ENCODE peak calls at places on chromosomes 16 and 17, in four cellular contexts. M is heart left ventricle; H is CD8-positive, alpha-beta T cell; Q is psoas muscle. A is an unnamed sample.
A peak's percentile ranks its signal among the peaks of the same experiment; 100 is the strongest.

GRCh38 chr17:41212524-41213169 is 13.8 kb upstream of the KRTAP9-2 start:
- DNase-seq in H (no peak), Q (no peak), M (no peak), A (no peak)

GRCh38 chr17:21286771-21287702 is 2.5 kb downstream of the MAP2K3 start:
- DNase-seq in Q (no peak), H (no peak), M (no peak), A (no peak)

GRCh38 chr17:49106366-49107210 is 26.0 kb upstream of the B4GALNT2 start:
- DNase-seq in M (no peak), H (no peak), Q (no peak), A (no peak)

GRCh38 chr16:85564277-85565051 is 48.7 kb upstream of the GSE1 start:
- DNase-seq in H (no peak), M (no peak), Q (peak; percentile 87), A (no peak)

GRCh38 chr16:9885876-9886275 is 296.4 kb downstream of the GRIN2A start:
- DNase-seq in M (no peak), H (no peak), Q (no peak), A (no peak)

GRCh38 chr16:75837264-75837663 is 111.0 kb upstream of the CPHXL start:
- DNase-seq in H (no peak), Q (no peak), M (no peak), A (no peak)

GRCh38 chr17:63675607-63676539 is 24.1 kb downstream of the LIMD2 start:
- DNase-seq in H (no peak), M (peak; percentile 86), Q (peak; percentile 72), A (peak; percentile 90)

GRCh38 chr16:75065149-75065807 is 51.3 kb downstream of the LDHD start:
- DNase-seq in M (no peak), H (peak; percentile 23), Q (no peak), A (no peak)

GRCh38 chr16:4386452-4386813 is 14.8 kb downstream of the VASN start:
- DNase-seq in M (no peak), Q (no peak), H (no peak), A (no peak)
- H3K4me1 ChIP-seq in M (peaks cover 13% of the 10 kb centered on the region), Q (peaks cover 9% of the 10 kb centered on the region), H (no peaks in the 10 kb centered on the region), A (no peaks in the 10 kb centered on the region)

DNA sequence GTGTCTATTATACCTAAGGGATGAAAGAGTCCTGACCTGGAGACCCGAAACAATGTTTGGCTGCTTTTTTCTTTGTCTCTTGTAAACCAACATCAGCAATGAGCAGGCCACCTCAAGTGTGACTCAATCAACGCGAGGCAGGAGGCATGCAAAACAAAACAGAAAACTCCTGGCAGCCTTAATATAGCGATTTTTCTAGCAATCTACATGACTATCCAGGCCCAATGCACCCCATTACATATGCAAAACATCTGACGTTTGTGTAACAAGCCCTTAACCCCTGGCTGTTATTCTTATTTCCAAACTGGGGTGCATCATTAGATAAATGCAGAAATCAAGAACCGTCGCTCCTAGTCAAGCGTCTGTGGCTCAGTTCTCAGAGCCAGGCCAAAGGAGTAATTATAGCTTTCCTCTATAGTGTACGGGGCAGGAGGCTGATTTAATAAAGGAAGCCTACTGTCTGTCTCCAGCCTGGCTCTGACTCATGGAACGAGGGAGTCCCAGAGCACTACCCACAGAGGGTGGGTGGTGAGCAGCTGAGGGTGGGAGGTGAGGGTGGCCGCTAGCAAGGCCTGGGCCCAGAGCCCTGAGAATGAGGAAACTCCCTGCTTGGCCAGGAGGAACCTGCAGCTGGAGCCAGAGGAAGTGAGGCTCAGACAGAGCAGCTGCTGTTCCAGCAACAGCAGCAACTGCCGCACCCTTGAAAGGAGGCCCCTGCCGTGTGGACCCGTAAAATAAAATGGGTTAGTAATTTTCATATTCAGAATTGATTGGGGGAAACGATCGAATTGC is 43.9 kb downstream of the CHD9 start:
- DNase-seq in H (peak; percentile 11), M (peak; percentile 95), Q (peak; percentile 95), A (peak; percentile 91)
- H3K4me1 ChIP-seq in H (peaks cover 21% of the 10 kb centered on the region), M (peaks cover 45% of the 10 kb centered on the region), Q (peaks cover 38% of the 10 kb centered on the region), A (peaks cover 55% of the 10 kb centered on the region)

GRCh38 chr16:89325861-89326471 is 108.5 kb downstream of the ZNF778 start:
- DNase-seq in M (no peak), H (no peak), Q (peak; percentile 65), A (peak; percentile 83)

GRCh38 chr16:89330177-89330856 is 112.8 kb downstream of the ZNF778 start:
- DNase-seq in H (no peak), Q (peak; percentile 69), M (peak; percentile 63), A (no peak)

GRCh38 chr16:89324056-89325010 is 106.8 kb downstream of the ZNF778 start:
- DNase-seq in H (no peak), M (peak; percentile 26), Q (peak; percentile 32), A (no peak)

GRCh38 chr16:89323120-89323960 is 105.8 kb downstream of the ZNF778 start:
- DNase-seq in M (peak; percentile 21), Q (peak; percentile 36), H (no peak), A (no peak)

GRCh38 chr16:89326721-89327120 is 109.2 kb downstream of the ZNF778 start:
- DNase-seq in M (no peak), Q (peak; percentile 32), H (no peak), A (no peak)
- H3K4me1 ChIP-seq in M (peaks cover 73% of the 10 kb centered on the region), Q (peaks cover 77% of the 10 kb centered on the region), H (peaks cover 71% of the 10 kb centered on the region), A (no peaks in the 10 kb centered on the region)

GRCh38 chr16:11673091-11674000 is 5.1 kb downstream of the SNN start:
- DNase-seq in Q (peak; percentile 71), M (peak; percentile 42), H (no peak), A (no peak)

GRCh38 chr16:11674818-11675560 is 6.7 kb downstream of the SNN start:
- DNase-seq in Q (peak; percentile 69), H (no peak), M (no peak), A (no peak)

GRCh38 chr16:11675561-11676511 is 7.6 kb downstream of the SNN start:
- DNase-seq in H (no peak), Q (peak; percentile 97), M (peak; percentile 85), A (no peak)

GRCh38 chr16:11672206-11673090 is 4.2 kb downstream of the SNN start:
- DNase-seq in M (no peak), Q (no peak), H (peak; percentile 24), A (no peak)

DNA sequence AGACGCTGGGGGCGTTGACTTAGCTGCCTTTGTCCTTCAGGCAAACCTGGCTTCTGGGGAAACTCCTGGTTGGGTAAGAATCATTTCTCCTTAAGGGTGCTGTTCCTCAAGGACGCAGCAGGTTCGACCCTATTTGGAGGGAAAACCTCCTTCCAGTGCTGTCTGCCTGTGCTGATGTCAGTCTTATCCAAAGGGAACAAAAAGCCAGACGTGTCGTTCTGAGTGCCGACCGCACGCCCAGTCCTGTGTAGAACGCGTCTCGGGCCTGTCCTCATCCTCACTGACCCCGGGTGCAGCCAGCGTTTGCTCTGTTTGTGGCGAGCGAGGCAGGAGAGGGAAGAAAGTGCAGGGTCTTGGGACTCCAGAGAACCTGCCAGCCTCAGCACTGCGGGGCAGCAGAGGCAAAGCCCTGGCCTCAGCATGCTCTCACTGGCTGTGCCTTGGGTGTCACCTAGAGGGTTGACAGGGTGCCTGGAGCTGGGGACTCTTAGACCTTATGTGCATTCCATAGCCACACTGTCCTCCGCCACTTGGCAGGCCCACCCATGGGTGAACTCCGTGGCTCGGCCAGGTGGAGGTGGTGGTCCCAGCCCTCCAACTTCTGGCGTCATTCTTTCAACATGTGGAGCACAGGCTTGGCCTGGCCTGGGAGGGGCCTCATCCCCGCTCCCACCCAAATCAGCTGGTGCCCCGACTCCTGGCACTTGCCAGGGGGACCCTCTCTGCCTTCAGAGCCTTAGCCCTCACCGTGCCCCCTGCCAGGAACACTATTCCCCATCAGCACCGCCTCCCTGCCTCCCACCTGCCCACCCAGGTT is 6.0 kb downstream of the SNN start:
- DNase-seq in M (no peak), H (no peak), Q (peak; percentile 63), A (no peak)
- H3K4me1 ChIP-seq in M (peaks cover 33% of the 10 kb centered on the region), H (peaks cover 58% of the 10 kb centered on the region), Q (peaks cover 93% of the 10 kb centered on the region), A (peaks cover 81% of the 10 kb centered on the region)

GRCh38 chr17:4944163-4944553 is 4.1 kb downstream of the RNF167 start:
- DNase-seq in Q (peak; percentile 39), H (peak; percentile 39), M (no peak), A (no peak)
- H3K4me1 ChIP-seq in Q (peaks cover 33% of the 10 kb centered on the region), H (peaks cover 59% of the 10 kb centered on the region), M (peaks cover 47% of the 10 kb centered on the region), A (peaks cover 65% of the 10 kb centered on the region)

DNA sequence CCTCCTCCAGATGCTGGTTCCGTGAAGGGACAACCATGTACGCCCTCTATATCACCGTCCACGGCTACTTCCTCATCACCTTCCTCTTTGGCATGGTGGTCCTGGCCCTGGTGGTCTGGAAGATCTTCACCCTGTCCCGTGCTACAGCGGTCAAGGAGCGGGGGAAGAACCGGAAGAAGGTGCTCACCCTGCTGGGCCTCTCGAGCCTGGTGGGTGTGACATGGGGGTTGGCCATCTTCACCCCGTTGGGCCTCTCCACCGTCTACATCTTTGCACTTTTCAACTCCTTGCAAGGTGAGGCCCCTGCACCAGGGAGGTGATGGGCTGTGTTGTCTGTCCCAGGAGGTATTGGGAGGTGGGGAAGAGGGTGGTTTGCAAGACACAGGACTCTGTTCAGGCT is 9.0 kb upstream of the DRC7 start:
- DNase-seq in H (no peak), M (no peak), Q (no peak), A (no peak)
- H3K4me1 ChIP-seq in H (peaks cover 18% of the 10 kb centered on the region), M (no peaks in the 10 kb centered on the region), Q (no peaks in the 10 kb centered on the region), A (no peaks in the 10 kb centered on the region)